ENCODE peak calls at places on chromosome 14, in four cellular contexts. Y, R, X and Q are unnamed samples.

GRCh38 chr14:100440207-100440631 is 117.1 kb downstream of the SLC25A47 start:
- DNase-seq in Y (peak; percentile 68), R (no peak), X (peak; percentile 54), Q (peak; percentile 84)

GRCh38 chr14:96178674-96179321 is 25.8 kb upstream of the BDKRB2 start:
- DNase-seq in X (peak; percentile 17), Y (peak; percentile 38), R (no peak), Q (no peak)

GRCh38 chr14:69459122-69459521 is 25.4 kb upstream of the PLEKHD1 start:
- DNase-seq in X (no peak), Y (no peak), R (no peak), Q (no peak)

GRCh38 chr14:74950795-74951442 is 4.5 kb downstream of the PGF start:
- DNase-seq in Y (no peak), X (no peak), R (no peak), Q (no peak)

GRCh38 chr14:105061428-105062047 is 3.7 kb downstream of the GPR132 start:
- DNase-seq in Y (no peak), R (peak; percentile 79), X (no peak), Q (no peak)

GRCh38 chr14:72787841-72788240 is 106.1 kb downstream of the DPF3 start:
- DNase-seq in R (no peak), Y (no peak), X (no peak), Q (no peak)

GRCh38 chr14:29236401-29236800 is 469.8 kb downstream of the FOXG1 start:
- DNase-seq in Y (no peak), X (peak; percentile 44), R (no peak), Q (no peak)

GRCh38 chr14:61963926-61964325 is 201.7 kb downstream of the SNAPC1 start:
- DNase-seq in R (no peak), X (no peak), Y (no peak), Q (no peak)

GRCh38 chr14:81990312-81990761 is 456.7 kb upstream of the SEL1L start:
- DNase-seq in Y (peak; percentile 57), R (peak; percentile 32), X (peak; percentile 39), Q (no peak)

GRCh38 chr14:32594766-32595165 is 265.7 kb downstream of the AKAP6 start:
- DNase-seq in Y (peak; percentile 86), X (peak; percentile 74), R (no peak), Q (no peak)

GRCh38 chr14:72679106-72679505 is 214.8 kb downstream of the DPF3 start:
- DNase-seq in R (no peak), Y (peak; percentile 56), X (peak; percentile 27), Q (no peak)

GRCh38 chr14:22797017-22797917 is 18.0 kb downstream of the SLC7A7 start:
- DNase-seq in X (no peak), R (no peak), Y (no peak), Q (no peak)

GRCh38 chr14:32202468-32202865 is 602 bp downstream of the RNU6-8 start:
- DNase-seq in R (peak; percentile 7), Y (peak; percentile 30), X (peak; percentile 40), Q (no peak)

GRCh38 chr14:60058087-60058486 is 33.6 kb upstream of the PCNX4 start:
- DNase-seq in Y (no peak), R (no peak), X (no peak), Q (no peak)

GRCh38 chr14:76373456-76373855 is 2.5 kb upstream of the ESRRB start:
- DNase-seq in X (peak; percentile 15), Y (no peak), R (no peak), Q (no peak)

GRCh38 chr14:43647302-43647701 is 859.8 kb downstream of the FSCB start:
- DNase-seq in X (peak; percentile 6), Y (no peak), R (no peak), Q (no peak)

GRCh38 chr14:91303091-91303923 is 58.8 kb upstream of the GPR68 start:
- DNase-seq in Y (peak; percentile 7), X (peak; percentile 41), R (peak; percentile 54), Q (no peak)